ENCODE peak calls at places on chromosomes 2 and 18, in nine cellular contexts. One of them, this sample, is unnamed.

GRCh38 chr2:105732096-105732495 is 12.6 kb upstream of the NCK2 start:
- DNase-seq in aorta: no peak
- DNase-seq in CD8-positive, alpha-beta memory T cell: no peak
- DNase-seq in CD4-positive, CD25-positive, alpha-beta regulatory T cell: no peak
- DNase-seq in psoas muscle: no peak
- DNase-seq in stomach: no peak
- DNase-seq in heart left ventricle: no peak
- DNase-seq in right cardiac atrium: no peak
- DNase-seq in ovary: no peak
- DNase-seq in this sample: peak

GRCh38 chr2:189097934-189098333 is 81.6 kb downstream of the COL5A2 start:
- DNase-seq in aorta: no peak
- DNase-seq in CD8-positive, alpha-beta memory T cell: no peak
- DNase-seq in CD4-positive, CD25-positive, alpha-beta regulatory T cell: no peak
- DNase-seq in psoas muscle: no peak
- DNase-seq in stomach: no peak
- DNase-seq in heart left ventricle: no peak
- DNase-seq in right cardiac atrium: no peak
- DNase-seq in ovary: no peak
- DNase-seq in this sample: no peak

GRCh38 chr2:172921538-172922236 is 154.0 kb upstream of the MAP3K20 start:
- DNase-seq in aorta: no peak
- DNase-seq in CD8-positive, alpha-beta memory T cell: no peak
- DNase-seq in CD4-positive, CD25-positive, alpha-beta regulatory T cell: no peak
- DNase-seq in psoas muscle: no peak
- DNase-seq in stomach: no peak
- DNase-seq in heart left ventricle: no peak
- DNase-seq in right cardiac atrium: no peak
- DNase-seq in ovary: no peak
- DNase-seq in this sample: no peak

GRCh38 chr2:124763611-124764010 is 738.5 kb downstream of the CNTNAP5 start:
- DNase-seq in aorta: no peak
- DNase-seq in CD8-positive, alpha-beta memory T cell: no peak
- DNase-seq in CD4-positive, CD25-positive, alpha-beta regulatory T cell: no peak
- DNase-seq in psoas muscle: no peak
- DNase-seq in stomach: no peak
- DNase-seq in heart left ventricle: no peak
- DNase-seq in right cardiac atrium: no peak
- DNase-seq in ovary: no peak
- DNase-seq in this sample: no peak

GRCh38 chr18:40159141-40160017 is 1795.7 kb upstream of the PIK3C3 start:
- DNase-seq in aorta: no peak
- DNase-seq in CD8-positive, alpha-beta memory T cell: no peak
- DNase-seq in CD4-positive, CD25-positive, alpha-beta regulatory T cell: no peak
- DNase-seq in psoas muscle: no peak
- DNase-seq in stomach: no peak
- DNase-seq in heart left ventricle: no peak
- DNase-seq in right cardiac atrium: no peak
- DNase-seq in ovary: no peak
- DNase-seq in this sample: no peak

GRCh38 chr2:96324716-96325037 is 440 bp upstream of the ITPRIPL1 start:
- DNase-seq in aorta: no peak
- DNase-seq in CD8-positive, alpha-beta memory T cell: no peak
- DNase-seq in CD4-positive, CD25-positive, alpha-beta regulatory T cell: peak
- DNase-seq in psoas muscle: no peak
- DNase-seq in stomach: no peak
- DNase-seq in heart left ventricle: no peak
- DNase-seq in right cardiac atrium: no peak
- DNase-seq in ovary: no peak
- DNase-seq in this sample: no peak

GRCh38 chr2:231709636-231709980 is 1.3 kb downstream of the PTMA start:
- DNase-seq in aorta: peak
- DNase-seq in CD8-positive, alpha-beta memory T cell: peak
- DNase-seq in CD4-positive, CD25-positive, alpha-beta regulatory T cell: no peak
- DNase-seq in psoas muscle: peak
- DNase-seq in stomach: peak
- DNase-seq in heart left ventricle: peak
- DNase-seq in right cardiac atrium: no peak
- DNase-seq in ovary: peak
- DNase-seq in this sample: no peak

GRCh38 chr2:96146151-96146880 is 1.1 kb upstream of the DUSP2 start:
- DNase-seq in aorta: peak
- DNase-seq in CD8-positive, alpha-beta memory T cell: peak
- DNase-seq in CD4-positive, CD25-positive, alpha-beta regulatory T cell: peak
- DNase-seq in psoas muscle: peak
- DNase-seq in stomach: peak
- DNase-seq in heart left ventricle: peak
- DNase-seq in right cardiac atrium: peak
- DNase-seq in ovary: peak
- DNase-seq in this sample: peak

GRCh38 chr2:220670461-220670979 is 901.6 kb downstream of the EPHA4 start:
- DNase-seq in aorta: no peak
- DNase-seq in CD8-positive, alpha-beta memory T cell: no peak
- DNase-seq in CD4-positive, CD25-positive, alpha-beta regulatory T cell: no peak
- DNase-seq in psoas muscle: no peak
- DNase-seq in stomach: no peak
- DNase-seq in heart left ventricle: no peak
- DNase-seq in right cardiac atrium: no peak
- DNase-seq in ovary: no peak
- DNase-seq in this sample: no peak

GRCh38 chr2:232876978-232877441 is 6.9 kb downstream of the SNORC start:
- DNase-seq in aorta: peak
- DNase-seq in CD8-positive, alpha-beta memory T cell: no peak
- DNase-seq in CD4-positive, CD25-positive, alpha-beta regulatory T cell: no peak
- DNase-seq in psoas muscle: no peak
- DNase-seq in stomach: no peak
- DNase-seq in heart left ventricle: no peak
- DNase-seq in right cardiac atrium: no peak
- DNase-seq in ovary: no peak
- DNase-seq in this sample: no peak

GRCh38 chr2:232876071-232876977 is 6.3 kb downstream of the SNORC start:
- DNase-seq in aorta: peak
- DNase-seq in CD8-positive, alpha-beta memory T cell: no peak
- DNase-seq in CD4-positive, CD25-positive, alpha-beta regulatory T cell: peak
- DNase-seq in psoas muscle: no peak
- DNase-seq in stomach: peak
- DNase-seq in heart left ventricle: no peak
- DNase-seq in right cardiac atrium: no peak
- DNase-seq in ovary: no peak
- DNase-seq in this sample: no peak

GRCh38 chr2:232874677-232875223 is 4.7 kb downstream of the SNORC start:
- DNase-seq in aorta: no peak
- DNase-seq in CD8-positive, alpha-beta memory T cell: no peak
- DNase-seq in CD4-positive, CD25-positive, alpha-beta regulatory T cell: no peak
- DNase-seq in psoas muscle: no peak
- DNase-seq in stomach: no peak
- DNase-seq in heart left ventricle: no peak
- DNase-seq in right cardiac atrium: no peak
- DNase-seq in ovary: no peak
- DNase-seq in this sample: no peak

GRCh38 chr2:232873909-232874641 is 4.0 kb downstream of the SNORC start:
- DNase-seq in aorta: no peak
- DNase-seq in CD8-positive, alpha-beta memory T cell: no peak
- DNase-seq in CD4-positive, CD25-positive, alpha-beta regulatory T cell: no peak
- DNase-seq in psoas muscle: no peak
- DNase-seq in stomach: no peak
- DNase-seq in heart left ventricle: no peak
- DNase-seq in right cardiac atrium: no peak
- DNase-seq in ovary: no peak
- DNase-seq in this sample: no peak

GRCh38 chr2:232875256-232876070 is 5.4 kb downstream of the SNORC start:
- DNase-seq in aorta: peak
- DNase-seq in CD8-positive, alpha-beta memory T cell: no peak
- DNase-seq in CD4-positive, CD25-positive, alpha-beta regulatory T cell: no peak
- DNase-seq in psoas muscle: no peak
- DNase-seq in stomach: no peak
- DNase-seq in heart left ventricle: no peak
- DNase-seq in right cardiac atrium: no peak
- DNase-seq in ovary: no peak
- DNase-seq in this sample: no peak
- H3K4me3 ChIP-seq in aorta: no peak
- H3K4me3 ChIP-seq in CD8-positive, alpha-beta memory T cell: no peak
- H3K4me3 ChIP-seq in CD4-positive, CD25-positive, alpha-beta regulatory T cell: no peak
- H3K4me3 ChIP-seq in psoas muscle: peak
- H3K4me3 ChIP-seq in stomach: peak
- H3K4me3 ChIP-seq in heart left ventricle: peak
- H3K4me3 ChIP-seq in right cardiac atrium: peak
- H3K4me3 ChIP-seq in ovary: peak
- H3K4me3 ChIP-seq in this sample: no peak

DNA sequence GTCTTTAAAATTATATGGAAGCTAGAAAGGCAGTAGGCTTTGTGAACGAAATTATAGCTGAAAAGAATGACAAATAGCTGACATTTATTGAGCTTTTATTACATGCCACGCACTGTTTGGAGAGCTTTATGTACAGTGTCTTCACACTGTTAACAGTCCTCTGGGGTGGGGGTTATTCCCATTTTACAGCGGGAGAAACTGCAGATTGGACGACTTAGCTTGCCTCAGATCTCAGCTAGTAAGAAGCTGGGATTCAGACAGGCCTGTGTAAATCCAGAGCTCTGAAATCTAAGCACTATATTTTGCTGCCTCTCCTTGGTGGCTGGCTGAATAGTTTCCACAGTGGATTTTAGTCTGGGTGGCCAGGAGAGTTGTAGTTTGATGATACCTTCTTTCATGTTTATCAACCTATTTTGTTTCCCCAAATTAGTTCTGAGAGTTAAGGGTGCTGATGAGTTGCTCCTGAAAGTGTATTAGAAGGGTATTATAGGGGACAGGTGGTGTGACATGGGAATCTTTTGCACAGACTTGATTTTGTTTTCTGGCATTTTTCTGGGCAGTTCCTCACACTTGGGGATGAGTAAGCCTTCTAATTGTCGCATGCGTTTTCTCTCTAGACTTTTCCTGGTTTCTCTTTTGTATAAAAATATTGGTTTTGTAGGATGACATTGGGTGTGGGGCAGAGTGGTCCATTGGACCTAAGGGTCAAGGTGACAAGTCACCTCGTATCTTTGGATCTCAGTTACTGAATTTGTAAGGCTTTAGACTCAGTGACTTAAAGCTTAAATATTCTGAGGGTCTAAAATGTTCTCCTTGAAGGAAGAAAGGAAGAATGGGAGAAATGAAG is 1.5 kb downstream of the ACSL3 start:
- DNase-seq in aorta: no peak
- DNase-seq in CD8-positive, alpha-beta memory T cell: no peak
- DNase-seq in CD4-positive, CD25-positive, alpha-beta regulatory T cell: no peak
- DNase-seq in psoas muscle: no peak
- DNase-seq in stomach: no peak
- DNase-seq in heart left ventricle: no peak
- DNase-seq in right cardiac atrium: no peak
- DNase-seq in ovary: no peak
- DNase-seq in this sample: no peak
- H3K27ac ChIP-seq in aorta: no peak
- H3K27ac ChIP-seq in CD8-positive, alpha-beta memory T cell: peak
- H3K27ac ChIP-seq in CD4-positive, CD25-positive, alpha-beta regulatory T cell: no peak
- H3K27ac ChIP-seq in psoas muscle: peak
- H3K27ac ChIP-seq in stomach: peak
- H3K27ac ChIP-seq in heart left ventricle: peak
- H3K27ac ChIP-seq in right cardiac atrium: no peak
- H3K27ac ChIP-seq in ovary: no peak
- H3K27ac ChIP-seq in this sample: no peak

DNA sequence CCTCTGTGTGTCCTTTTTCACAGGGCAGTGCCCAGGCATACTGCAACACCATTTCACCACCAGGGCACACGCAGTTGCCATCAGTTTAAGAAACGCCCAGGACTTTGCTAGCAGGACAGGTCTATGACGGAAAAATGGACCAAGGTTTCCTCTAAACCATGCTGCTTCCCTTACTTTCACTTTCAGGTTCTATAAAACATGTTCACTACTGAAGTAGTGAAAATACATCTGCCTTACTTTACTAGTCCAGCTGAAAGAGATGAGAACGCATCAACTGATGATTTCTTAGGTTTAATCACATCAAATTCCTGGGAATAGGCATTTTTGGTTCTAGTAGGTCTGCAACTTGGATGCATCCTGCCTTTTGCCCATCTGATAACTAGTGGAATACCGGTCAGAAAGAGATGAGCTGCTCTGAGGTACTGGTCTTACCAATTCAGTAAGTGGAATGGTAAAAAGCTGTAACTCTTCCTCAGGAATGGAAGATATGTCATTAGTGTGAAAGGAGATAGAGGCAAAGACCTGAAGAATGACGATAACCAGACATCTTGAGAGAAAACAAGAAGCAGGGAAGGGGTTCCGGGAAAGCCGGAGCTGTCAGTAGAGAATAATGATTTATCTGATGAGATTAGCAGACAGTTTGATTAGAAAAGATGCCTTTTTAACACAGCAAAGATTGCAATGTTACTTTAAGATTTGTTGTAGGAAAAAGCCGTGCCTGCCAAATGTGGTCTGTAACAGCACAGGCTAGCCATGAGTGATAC is 110.3 kb downstream of the TCF4 start:
- DNase-seq in aorta: no peak
- DNase-seq in CD8-positive, alpha-beta memory T cell: no peak
- DNase-seq in CD4-positive, CD25-positive, alpha-beta regulatory T cell: peak
- DNase-seq in psoas muscle: peak
- DNase-seq in stomach: no peak
- DNase-seq in heart left ventricle: no peak
- DNase-seq in right cardiac atrium: peak
- DNase-seq in ovary: no peak
- DNase-seq in this sample: peak
- H3K4me3 ChIP-seq in aorta: peak
- H3K4me3 ChIP-seq in CD8-positive, alpha-beta memory T cell: peak
- H3K4me3 ChIP-seq in CD4-positive, CD25-positive, alpha-beta regulatory T cell: peak
- H3K4me3 ChIP-seq in psoas muscle: peak
- H3K4me3 ChIP-seq in stomach: peak
- H3K4me3 ChIP-seq in heart left ventricle: peak
- H3K4me3 ChIP-seq in right cardiac atrium: peak
- H3K4me3 ChIP-seq in ovary: peak
- H3K4me3 ChIP-seq in this sample: peak

GRCh38 chr2:229417176-229417575 is 146.1 kb upstream of the PID1 start:
- DNase-seq in aorta: no peak
- DNase-seq in CD8-positive, alpha-beta memory T cell: no peak
- DNase-seq in CD4-positive, CD25-positive, alpha-beta regulatory T cell: no peak
- DNase-seq in psoas muscle: no peak
- DNase-seq in stomach: no peak
- DNase-seq in heart left ventricle: no peak
- DNase-seq in right cardiac atrium: peak
- DNase-seq in ovary: peak
- DNase-seq in this sample: no peak

GRCh38 chr2:229416116-229416694 is 145.1 kb upstream of the PID1 start:
- DNase-seq in aorta: peak
- DNase-seq in CD8-positive, alpha-beta memory T cell: no peak
- DNase-seq in CD4-positive, CD25-positive, alpha-beta regulatory T cell: no peak
- DNase-seq in psoas muscle: peak
- DNase-seq in stomach: peak
- DNase-seq in heart left ventricle: peak
- DNase-seq in right cardiac atrium: peak
- DNase-seq in ovary: peak
- DNase-seq in this sample: no peak

GRCh38 chr2:229422005-229422404 is 150.9 kb upstream of the PID1 start:
- DNase-seq in aorta: no peak
- DNase-seq in CD8-positive, alpha-beta memory T cell: no peak
- DNase-seq in CD4-positive, CD25-positive, alpha-beta regulatory T cell: no peak
- DNase-seq in psoas muscle: no peak
- DNase-seq in stomach: no peak
- DNase-seq in heart left ventricle: no peak
- DNase-seq in right cardiac atrium: no peak
- DNase-seq in ovary: no peak
- DNase-seq in this sample: no peak

GRCh38 chr2:229417906-229418305 is 146.8 kb upstream of the PID1 start:
- DNase-seq in aorta: no peak
- DNase-seq in CD8-positive, alpha-beta memory T cell: no peak
- DNase-seq in CD4-positive, CD25-positive, alpha-beta regulatory T cell: no peak
- DNase-seq in psoas muscle: no peak
- DNase-seq in stomach: no peak
- DNase-seq in heart left ventricle: no peak
- DNase-seq in right cardiac atrium: no peak
- DNase-seq in ovary: no peak
- DNase-seq in this sample: no peak

GRCh38 chr2:229419158-229419557 is 148.1 kb upstream of the PID1 start:
- DNase-seq in aorta: no peak
- DNase-seq in CD8-positive, alpha-beta memory T cell: no peak
- DNase-seq in CD4-positive, CD25-positive, alpha-beta regulatory T cell: no peak
- DNase-seq in psoas muscle: no peak
- DNase-seq in stomach: no peak
- DNase-seq in heart left ventricle: no peak
- DNase-seq in right cardiac atrium: no peak
- DNase-seq in ovary: no peak
- DNase-seq in this sample: no peak
- H3K27ac ChIP-seq in aorta: no peak
- H3K27ac ChIP-seq in CD8-positive, alpha-beta memory T cell: no peak
- H3K27ac ChIP-seq in CD4-positive, CD25-positive, alpha-beta regulatory T cell: no peak
- H3K27ac ChIP-seq in psoas muscle: no peak
- H3K27ac ChIP-seq in stomach: peak
- H3K27ac ChIP-seq in heart left ventricle: peak
- H3K27ac ChIP-seq in right cardiac atrium: no peak
- H3K27ac ChIP-seq in ovary: peak
- H3K27ac ChIP-seq in this sample: no peak